ENCODE peak calls at places on chromosomes 5 and 9, in six cellular contexts. One of them, this sample, is unnamed.

GRCh38 chr5:141958773-141959172 is 771 bp upstream of the PCDH12 start:
- DNase-seq in naive thymus-derived CD4-positive, alpha-beta T cell: no peak
- DNase-seq in GM23248: peak
- DNase-seq in fibroblast of villous mesenchyme: peak
- DNase-seq in A549: no peak
- DNase-seq in psoas muscle: peak
- DNase-seq in this sample: no peak

GRCh38 chr5:100690036-100690560 is 154.9 kb downstream of the FAM174A start:
- DNase-seq in fibroblast of villous mesenchyme: peak
- DNase-seq in naive thymus-derived CD4-positive, alpha-beta T cell: no peak
- DNase-seq in GM23248: peak
- DNase-seq in A549: no peak
- DNase-seq in psoas muscle: no peak
- DNase-seq in this sample: peak

GRCh38 chr5:56088431-56088949 is 93.7 kb upstream of the IL6ST start:
- DNase-seq in psoas muscle: no peak
- DNase-seq in naive thymus-derived CD4-positive, alpha-beta T cell: no peak
- DNase-seq in fibroblast of villous mesenchyme: no peak
- DNase-seq in GM23248: peak
- DNase-seq in A549: no peak
- DNase-seq in this sample: no peak

GRCh38 chr5:99795026-99795425 is 740.1 kb upstream of the FAM174A start:
- DNase-seq in GM23248: no peak
- DNase-seq in naive thymus-derived CD4-positive, alpha-beta T cell: no peak
- DNase-seq in A549: no peak
- DNase-seq in psoas muscle: no peak
- DNase-seq in fibroblast of villous mesenchyme: no peak
- DNase-seq in this sample: peak

GRCh38 chr5:43078956-43079355 is 38.8 kb upstream of the ANXA2R start:
- DNase-seq in A549: no peak
- DNase-seq in fibroblast of villous mesenchyme: peak
- DNase-seq in naive thymus-derived CD4-positive, alpha-beta T cell: no peak
- DNase-seq in GM23248: peak
- DNase-seq in psoas muscle: no peak
- DNase-seq in this sample: peak

GRCh38 chr9:109517798-109518435 is 19.8 kb upstream of the PTPN3 start:
- DNase-seq in psoas muscle: no peak
- DNase-seq in A549: no peak
- DNase-seq in GM23248: no peak
- DNase-seq in naive thymus-derived CD4-positive, alpha-beta T cell: no peak
- DNase-seq in fibroblast of villous mesenchyme: no peak
- DNase-seq in this sample: peak

GRCh38 chr5:138092301-138092700 is 8.5 kb downstream of the WNT8A start:
- DNase-seq in A549: no peak
- DNase-seq in psoas muscle: no peak
- DNase-seq in fibroblast of villous mesenchyme: no peak
- DNase-seq in GM23248: no peak
- DNase-seq in naive thymus-derived CD4-positive, alpha-beta T cell: no peak
- DNase-seq in this sample: no peak

GRCh38 chr5:83714780-83715179 is 5.9 kb downstream of the HAPLN1 start:
- DNase-seq in GM23248: no peak
- DNase-seq in A549: no peak
- DNase-seq in naive thymus-derived CD4-positive, alpha-beta T cell: no peak
- DNase-seq in fibroblast of villous mesenchyme: no peak
- DNase-seq in psoas muscle: no peak
- DNase-seq in this sample: no peak

GRCh38 chr9:128276008-128276573 is at the start of gene SWI5:
- DNase-seq in naive thymus-derived CD4-positive, alpha-beta T cell: peak
- DNase-seq in fibroblast of villous mesenchyme: peak
- DNase-seq in A549: peak
- DNase-seq in psoas muscle: peak
- DNase-seq in GM23248: peak
- DNase-seq in this sample: peak

GRCh38 chr9:128275198-128276007 is at the start of gene GOLGA2:
- DNase-seq in fibroblast of villous mesenchyme: peak
- DNase-seq in naive thymus-derived CD4-positive, alpha-beta T cell: no peak
- DNase-seq in psoas muscle: peak
- DNase-seq in A549: peak
- DNase-seq in GM23248: peak
- DNase-seq in this sample: peak

GRCh38 chr9:128271512-128271911 is 4.3 kb downstream of the GOLGA2 start:
- DNase-seq in naive thymus-derived CD4-positive, alpha-beta T cell: no peak
- DNase-seq in fibroblast of villous mesenchyme: no peak
- DNase-seq in GM23248: no peak
- DNase-seq in psoas muscle: no peak
- DNase-seq in A549: no peak
- DNase-seq in this sample: no peak

GRCh38 chr9:128276574-128277270 is 646 bp downstream of the SWI5 start:
- DNase-seq in A549: peak
- DNase-seq in psoas muscle: peak
- DNase-seq in fibroblast of villous mesenchyme: peak
- DNase-seq in GM23248: peak
- DNase-seq in naive thymus-derived CD4-positive, alpha-beta T cell: peak
- DNase-seq in this sample: peak

GRCh38 chr9:128274245-128274644 is 1.6 kb downstream of the GOLGA2 start:
- DNase-seq in fibroblast of villous mesenchyme: no peak
- DNase-seq in psoas muscle: no peak
- DNase-seq in GM23248: peak
- DNase-seq in naive thymus-derived CD4-positive, alpha-beta T cell: no peak
- DNase-seq in A549: no peak
- DNase-seq in this sample: peak
- H3K4me3 ChIP-seq in fibroblast of villous mesenchyme: peak
- H3K4me3 ChIP-seq in psoas muscle: peak
- H3K4me3 ChIP-seq in GM23248: peak
- H3K4me3 ChIP-seq in naive thymus-derived CD4-positive, alpha-beta T cell: no peak
- H3K4me3 ChIP-seq in A549: no peak
- H3K4me3 ChIP-seq in this sample: peak

DNA sequence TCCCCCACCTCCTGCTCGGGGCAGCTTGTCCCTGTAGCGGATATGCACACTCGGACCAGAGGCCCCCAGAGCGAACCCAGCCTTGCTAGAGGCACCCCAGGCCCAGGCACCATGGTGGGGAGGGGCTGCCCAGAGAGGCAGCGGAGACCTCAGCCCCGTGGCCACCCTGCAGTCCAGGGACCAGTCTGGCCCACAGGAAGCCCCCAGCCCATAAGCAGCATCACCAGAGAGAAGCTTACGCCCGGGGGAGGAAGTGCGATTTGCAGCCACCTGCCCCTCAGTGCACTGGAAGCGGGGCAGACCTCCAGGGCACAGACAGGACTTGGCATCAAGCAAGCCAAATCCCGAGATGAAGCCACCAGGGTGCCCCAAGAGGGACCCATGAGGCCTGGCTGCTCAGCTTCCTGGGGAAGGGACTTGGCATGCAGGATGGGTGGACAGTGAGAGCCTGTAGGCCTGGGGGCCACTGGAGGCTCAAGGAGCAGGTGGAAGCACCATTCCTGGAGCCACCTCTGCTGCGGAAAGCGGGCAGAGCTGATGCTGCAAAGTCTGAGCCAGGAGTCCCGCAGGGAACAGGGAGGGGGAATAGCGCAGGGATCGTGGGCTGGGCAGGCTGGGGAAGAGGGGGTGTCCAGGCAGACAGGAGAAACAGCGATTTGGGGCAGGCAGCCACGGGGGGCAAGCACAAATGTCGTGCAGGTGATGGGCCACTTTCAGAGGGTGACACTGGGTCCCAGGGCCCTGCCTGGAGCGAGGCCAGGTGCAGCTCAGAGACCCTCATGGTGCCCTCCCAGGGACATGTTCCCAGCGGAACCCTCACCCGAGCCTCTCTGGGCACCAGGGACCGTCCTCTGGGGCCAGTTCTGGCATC is 3.4 kb downstream of the LRRC26 start:
- DNase-seq in psoas muscle: no peak
- DNase-seq in GM23248: no peak
- DNase-seq in A549: no peak
- DNase-seq in fibroblast of villous mesenchyme: no peak
- DNase-seq in naive thymus-derived CD4-positive, alpha-beta T cell: no peak
- DNase-seq in this sample: no peak
- H3K4me3 ChIP-seq in psoas muscle: no peak
- H3K4me3 ChIP-seq in GM23248: no peak
- H3K4me3 ChIP-seq in A549: no peak
- H3K4me3 ChIP-seq in fibroblast of villous mesenchyme: no peak
- H3K4me3 ChIP-seq in naive thymus-derived CD4-positive, alpha-beta T cell: no peak
- H3K4me3 ChIP-seq in this sample: no peak

GRCh38 chr5:5613261-5613990 is 190.9 kb downstream of the ICE1 start:
- DNase-seq in psoas muscle: no peak
- DNase-seq in A549: no peak
- DNase-seq in naive thymus-derived CD4-positive, alpha-beta T cell: no peak
- DNase-seq in fibroblast of villous mesenchyme: no peak
- DNase-seq in GM23248: no peak
- DNase-seq in this sample: no peak
- H3K4me3 ChIP-seq in psoas muscle: no peak
- H3K4me3 ChIP-seq in A549: no peak
- H3K4me3 ChIP-seq in naive thymus-derived CD4-positive, alpha-beta T cell: no peak
- H3K4me3 ChIP-seq in fibroblast of villous mesenchyme: no peak
- H3K4me3 ChIP-seq in GM23248: no peak
- H3K4me3 ChIP-seq in this sample: no peak

GRCh38 chr9:127930298-127931091 is at the start of gene PIP5KL1:
- DNase-seq in naive thymus-derived CD4-positive, alpha-beta T cell: peak
- DNase-seq in fibroblast of villous mesenchyme: peak
- DNase-seq in psoas muscle: peak
- DNase-seq in GM23248: peak
- DNase-seq in A549: peak
- DNase-seq in this sample: peak

GRCh38 chr9:127934248-127934647 is 3.4 kb downstream of the DPM2 start:
- DNase-seq in naive thymus-derived CD4-positive, alpha-beta T cell: no peak
- DNase-seq in fibroblast of villous mesenchyme: no peak
- DNase-seq in GM23248: no peak
- DNase-seq in psoas muscle: no peak
- DNase-seq in A549: no peak
- DNase-seq in this sample: no peak

GRCh38 chr9:127929044-127929979 is 1.3 kb downstream of the PIP5KL1 start:
- DNase-seq in A549: no peak
- DNase-seq in naive thymus-derived CD4-positive, alpha-beta T cell: no peak
- DNase-seq in psoas muscle: no peak
- DNase-seq in GM23248: no peak
- DNase-seq in fibroblast of villous mesenchyme: no peak
- DNase-seq in this sample: no peak

GRCh38 chr9:127928232-127929043 is 2.1 kb downstream of the PIP5KL1 start:
- DNase-seq in GM23248: peak
- DNase-seq in fibroblast of villous mesenchyme: no peak
- DNase-seq in A549: no peak
- DNase-seq in psoas muscle: no peak
- DNase-seq in naive thymus-derived CD4-positive, alpha-beta T cell: no peak
- DNase-seq in this sample: no peak

DNA sequence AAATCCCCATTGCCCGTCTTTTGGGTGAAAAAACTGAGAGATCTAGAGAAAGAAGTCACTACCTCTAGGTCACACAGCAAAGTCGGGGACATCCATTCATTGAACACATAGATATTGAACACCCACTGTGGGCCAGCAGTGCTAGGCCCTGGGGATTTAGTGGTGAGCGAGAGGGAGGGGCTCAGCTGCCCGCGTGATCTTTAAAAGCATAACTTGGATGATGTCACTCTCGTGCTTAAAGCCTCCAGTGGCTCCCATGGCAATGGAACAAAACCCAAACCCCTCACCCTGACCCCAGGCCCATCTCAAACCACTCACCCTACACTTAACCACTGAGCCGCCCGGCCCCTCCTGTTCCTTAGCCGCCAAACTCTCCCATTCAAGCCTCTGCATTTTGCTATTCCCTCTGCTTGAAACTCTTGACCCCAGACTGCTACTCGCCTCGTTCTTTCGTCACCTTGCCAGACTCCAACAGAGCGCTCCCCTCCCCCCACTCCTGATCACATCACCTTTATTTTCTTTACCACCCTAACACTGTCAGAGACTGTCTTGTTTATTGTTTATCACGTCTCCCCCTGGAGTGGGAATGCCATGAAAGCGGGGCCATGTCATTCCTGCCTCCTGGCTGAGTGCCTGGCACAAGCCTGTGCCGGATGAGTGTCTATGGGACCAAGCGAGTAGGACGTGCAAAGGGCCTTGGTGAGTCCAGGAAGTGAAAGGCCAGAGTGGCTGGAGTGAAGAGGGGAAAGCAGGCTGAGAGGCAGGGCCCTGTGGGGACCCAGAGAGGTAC is 710 bp upstream of the PIP5KL1 start:
- DNase-seq in fibroblast of villous mesenchyme: peak
- DNase-seq in A549: peak
- DNase-seq in naive thymus-derived CD4-positive, alpha-beta T cell: no peak
- DNase-seq in psoas muscle: no peak
- DNase-seq in GM23248: peak
- DNase-seq in this sample: peak
- H3K4me3 ChIP-seq in fibroblast of villous mesenchyme: peak
- H3K4me3 ChIP-seq in A549: peak
- H3K4me3 ChIP-seq in naive thymus-derived CD4-positive, alpha-beta T cell: peak
- H3K4me3 ChIP-seq in psoas muscle: peak
- H3K4me3 ChIP-seq in GM23248: peak
- H3K4me3 ChIP-seq in this sample: peak

GRCh38 chr5:82275267-82275664 is 2.9 kb downstream of the RPS23 start:
- DNase-seq in psoas muscle: no peak
- DNase-seq in GM23248: no peak
- DNase-seq in fibroblast of villous mesenchyme: no peak
- DNase-seq in naive thymus-derived CD4-positive, alpha-beta T cell: no peak
- DNase-seq in A549: no peak
- DNase-seq in this sample: no peak
- H3K4me3 ChIP-seq in psoas muscle: no peak
- H3K4me3 ChIP-seq in GM23248: no peak
- H3K4me3 ChIP-seq in fibroblast of villous mesenchyme: no peak
- H3K4me3 ChIP-seq in naive thymus-derived CD4-positive, alpha-beta T cell: no peak
- H3K4me3 ChIP-seq in A549: no peak
- H3K4me3 ChIP-seq in this sample: no peak

This sample was measured in choroid plexus epithelial cell.